ENCODE peak calls at places on chromosomes 4 and X, in six cellular contexts. One of them, this sample, is unnamed.

GRCh38 chr4:53744446-53745160 is 153.3 kb upstream of the LNX1 start:
- DNase-seq in astrocyte of the spinal cord: no peak
- DNase-seq in progenitor cell of endocrine pancreas: no peak
- DNase-seq in M059J: no peak
- DNase-seq in activated naive CD4-positive, alpha-beta T cell treated with anti-CD3 and anti-CD28 coated beads, Interleukin-2, amount 10 ng/mL, durations not matched to agents 7 days and 5 days: no peak
- DNase-seq in caudate nucleus: no peak
- DNase-seq in this sample: no peak

GRCh38 chrX:65690057-65690855 is 22.8 kb downstream of the MSN start:
- DNase-seq in astrocyte of the spinal cord: peak
- DNase-seq in progenitor cell of endocrine pancreas: no peak
- DNase-seq in M059J: peak
- DNase-seq in activated naive CD4-positive, alpha-beta T cell treated with anti-CD3 and anti-CD28 coated beads, Interleukin-2, amount 10 ng/mL, durations not matched to agents 7 days and 5 days: no peak
- DNase-seq in caudate nucleus: peak
- DNase-seq in this sample: peak

GRCh38 chrX:15530318-15530717 is 29.7 kb downstream of the BMX start:
- DNase-seq in astrocyte of the spinal cord: no peak
- DNase-seq in progenitor cell of endocrine pancreas: no peak
- DNase-seq in M059J: no peak
- DNase-seq in activated naive CD4-positive, alpha-beta T cell treated with anti-CD3 and anti-CD28 coated beads, Interleukin-2, amount 10 ng/mL, durations not matched to agents 7 days and 5 days: no peak
- DNase-seq in caudate nucleus: no peak
- DNase-seq in this sample: no peak

GRCh38 chr4:13918110-13918509 is 290.6 kb upstream of the BOD1L1 start:
- DNase-seq in astrocyte of the spinal cord: peak
- DNase-seq in progenitor cell of endocrine pancreas: no peak
- DNase-seq in M059J: peak
- DNase-seq in activated naive CD4-positive, alpha-beta T cell treated with anti-CD3 and anti-CD28 coated beads, Interleukin-2, amount 10 ng/mL, durations not matched to agents 7 days and 5 days: no peak
- DNase-seq in caudate nucleus: no peak
- DNase-seq in this sample: peak

GRCh38 chr4:6324999-6325790 is 55.5 kb downstream of the WFS1 start:
- DNase-seq in astrocyte of the spinal cord: peak
- DNase-seq in progenitor cell of endocrine pancreas: no peak
- DNase-seq in M059J: peak
- DNase-seq in activated naive CD4-positive, alpha-beta T cell treated with anti-CD3 and anti-CD28 coated beads, Interleukin-2, amount 10 ng/mL, durations not matched to agents 7 days and 5 days: no peak
- DNase-seq in caudate nucleus: peak
- DNase-seq in this sample: peak

GRCh38 chr4:80183196-80184052 is 13.9 kb upstream of the PRDM8 start:
- DNase-seq in astrocyte of the spinal cord: no peak
- DNase-seq in progenitor cell of endocrine pancreas: no peak
- DNase-seq in M059J: peak
- DNase-seq in activated naive CD4-positive, alpha-beta T cell treated with anti-CD3 and anti-CD28 coated beads, Interleukin-2, amount 10 ng/mL, durations not matched to agents 7 days and 5 days: peak
- DNase-seq in caudate nucleus: no peak
- DNase-seq in this sample: no peak

GRCh38 chr4:154044118-154044517 is 255.2 kb upstream of the SFRP2 start:
- DNase-seq in astrocyte of the spinal cord: no peak
- DNase-seq in progenitor cell of endocrine pancreas: no peak
- DNase-seq in M059J: no peak
- DNase-seq in activated naive CD4-positive, alpha-beta T cell treated with anti-CD3 and anti-CD28 coated beads, Interleukin-2, amount 10 ng/mL, durations not matched to agents 7 days and 5 days: no peak
- DNase-seq in caudate nucleus: no peak
- DNase-seq in this sample: peak

GRCh38 chr4:23382880-23383279 is 507.0 kb downstream of the PPARGC1A start:
- DNase-seq in astrocyte of the spinal cord: peak
- DNase-seq in progenitor cell of endocrine pancreas: no peak
- DNase-seq in M059J: peak
- DNase-seq in activated naive CD4-positive, alpha-beta T cell treated with anti-CD3 and anti-CD28 coated beads, Interleukin-2, amount 10 ng/mL, durations not matched to agents 7 days and 5 days: no peak
- DNase-seq in caudate nucleus: no peak
- DNase-seq in this sample: peak

GRCh38 chr4:74516321-74516720 is 71.4 kb downstream of the AREG start:
- DNase-seq in astrocyte of the spinal cord: peak
- DNase-seq in progenitor cell of endocrine pancreas: no peak
- DNase-seq in M059J: peak
- DNase-seq in activated naive CD4-positive, alpha-beta T cell treated with anti-CD3 and anti-CD28 coated beads, Interleukin-2, amount 10 ng/mL, durations not matched to agents 7 days and 5 days: no peak
- DNase-seq in caudate nucleus: no peak
- DNase-seq in this sample: peak

GRCh38 chr4:78691971-78692814 is 84.0 kb upstream of the BMP2K start:
- DNase-seq in astrocyte of the spinal cord: no peak
- DNase-seq in progenitor cell of endocrine pancreas: no peak
- DNase-seq in M059J: no peak
- DNase-seq in activated naive CD4-positive, alpha-beta T cell treated with anti-CD3 and anti-CD28 coated beads, Interleukin-2, amount 10 ng/mL, durations not matched to agents 7 days and 5 days: no peak
- DNase-seq in caudate nucleus: no peak
- DNase-seq in this sample: no peak

GRCh38 chr4:51843309-51844156 is 580 bp downstream of the DCUN1D4 start:
- DNase-seq in astrocyte of the spinal cord: peak
- DNase-seq in progenitor cell of endocrine pancreas: no peak
- DNase-seq in M059J: peak
- DNase-seq in activated naive CD4-positive, alpha-beta T cell treated with anti-CD3 and anti-CD28 coated beads, Interleukin-2, amount 10 ng/mL, durations not matched to agents 7 days and 5 days: peak
- DNase-seq in caudate nucleus: peak
- DNase-seq in this sample: peak

GRCh38 chr4:151169223-151169622 is 69.8 kb downstream of the RPS3A start:
- DNase-seq in astrocyte of the spinal cord: peak
- DNase-seq in progenitor cell of endocrine pancreas: no peak
- DNase-seq in M059J: no peak
- DNase-seq in activated naive CD4-positive, alpha-beta T cell treated with anti-CD3 and anti-CD28 coated beads, Interleukin-2, amount 10 ng/mL, durations not matched to agents 7 days and 5 days: no peak
- DNase-seq in caudate nucleus: peak
- DNase-seq in this sample: no peak

GRCh38 chrX:115023139-115023538 is 5.7 kb upstream of the IL13RA2 start:
- DNase-seq in astrocyte of the spinal cord: peak
- DNase-seq in progenitor cell of endocrine pancreas: no peak
- DNase-seq in M059J: peak
- DNase-seq in activated naive CD4-positive, alpha-beta T cell treated with anti-CD3 and anti-CD28 coated beads, Interleukin-2, amount 10 ng/mL, durations not matched to agents 7 days and 5 days: no peak
- DNase-seq in caudate nucleus: no peak
- DNase-seq in this sample: peak

GRCh38 chr4:58760737-58761136 is 1650.6 kb upstream of the IGFBP7 start:
- DNase-seq in astrocyte of the spinal cord: no peak
- DNase-seq in progenitor cell of endocrine pancreas: no peak
- DNase-seq in M059J: no peak
- DNase-seq in activated naive CD4-positive, alpha-beta T cell treated with anti-CD3 and anti-CD28 coated beads, Interleukin-2, amount 10 ng/mL, durations not matched to agents 7 days and 5 days: no peak
- DNase-seq in caudate nucleus: no peak
- DNase-seq in this sample: no peak

GRCh38 chr4:188245651-188246050 is 106.4 kb downstream of the TRIML1 start:
- DNase-seq in astrocyte of the spinal cord: no peak
- DNase-seq in progenitor cell of endocrine pancreas: no peak
- DNase-seq in M059J: no peak
- DNase-seq in activated naive CD4-positive, alpha-beta T cell treated with anti-CD3 and anti-CD28 coated beads, Interleukin-2, amount 10 ng/mL, durations not matched to agents 7 days and 5 days: no peak
- DNase-seq in caudate nucleus: no peak
- DNase-seq in this sample: no peak

GRCh38 chrX:44946771-44947170 is 73.8 kb downstream of the KDM6A start:
- DNase-seq in astrocyte of the spinal cord: peak
- DNase-seq in progenitor cell of endocrine pancreas: no peak
- DNase-seq in M059J: peak
- DNase-seq in activated naive CD4-positive, alpha-beta T cell treated with anti-CD3 and anti-CD28 coated beads, Interleukin-2, amount 10 ng/mL, durations not matched to agents 7 days and 5 days: no peak
- DNase-seq in caudate nucleus: no peak
- DNase-seq in this sample: peak

GRCh38 chr4:106450249-106450648 is 81.7 kb upstream of the GIMD1 start:
- DNase-seq in astrocyte of the spinal cord: no peak
- DNase-seq in progenitor cell of endocrine pancreas: no peak
- DNase-seq in M059J: no peak
- DNase-seq in activated naive CD4-positive, alpha-beta T cell treated with anti-CD3 and anti-CD28 coated beads, Interleukin-2, amount 10 ng/mL, durations not matched to agents 7 days and 5 days: no peak
- DNase-seq in caudate nucleus: no peak
- DNase-seq in this sample: no peak

GRCh38 chr4:172153694-172154093 is 340.5 kb downstream of the GALNTL6 start:
- DNase-seq in astrocyte of the spinal cord: no peak
- DNase-seq in progenitor cell of endocrine pancreas: no peak
- DNase-seq in M059J: no peak
- DNase-seq in activated naive CD4-positive, alpha-beta T cell treated with anti-CD3 and anti-CD28 coated beads, Interleukin-2, amount 10 ng/mL, durations not matched to agents 7 days and 5 days: no peak
- DNase-seq in caudate nucleus: no peak
- DNase-seq in this sample: no peak

GRCh38 chrX:38311743-38312142 is 15.6 kb downstream of the RPGR start:
- DNase-seq in astrocyte of the spinal cord: no peak
- DNase-seq in progenitor cell of endocrine pancreas: no peak
- DNase-seq in M059J: peak
- DNase-seq in activated naive CD4-positive, alpha-beta T cell treated with anti-CD3 and anti-CD28 coated beads, Interleukin-2, amount 10 ng/mL, durations not matched to agents 7 days and 5 days: no peak
- DNase-seq in caudate nucleus: no peak
- DNase-seq in this sample: no peak

GRCh38 chr4:7755529-7755928 is 184.1 kb downstream of the AFAP1 start:
- DNase-seq in astrocyte of the spinal cord: no peak
- DNase-seq in progenitor cell of endocrine pancreas: no peak
- DNase-seq in M059J: no peak
- DNase-seq in activated naive CD4-positive, alpha-beta T cell treated with anti-CD3 and anti-CD28 coated beads, Interleukin-2, amount 10 ng/mL, durations not matched to agents 7 days and 5 days: no peak
- DNase-seq in caudate nucleus: no peak
- DNase-seq in this sample: no peak

GRCh38 chr4:17265653-17266052 is 246.2 kb downstream of the QDPR start:
- DNase-seq in astrocyte of the spinal cord: no peak
- DNase-seq in progenitor cell of endocrine pancreas: no peak
- DNase-seq in M059J: no peak
- DNase-seq in activated naive CD4-positive, alpha-beta T cell treated with anti-CD3 and anti-CD28 coated beads, Interleukin-2, amount 10 ng/mL, durations not matched to agents 7 days and 5 days: no peak
- DNase-seq in caudate nucleus: no peak
- DNase-seq in this sample: no peak

This sample was measured in epithelial cell of esophagus.